ENCODE peak calls at places on chromosome 15, in four cellular contexts. V is H1, E is GM12878, N is HepG2. K is an unnamed sample.

GRCh38 chr15:57133127-57133968 is 214.9 kb downstream of the TCF12 start:
- DNase-seq in V (no peak), E (no peak), N (no peak), K (no peak)

GRCh38 chr15:90994059-90994416 is 297 bp downstream of the PRC1 start:
- DNase-seq in V (no peak), E (no peak), N (no peak), K (no peak)

GRCh38 chr15:70504305-70504951 is 258.9 kb downstream of the UACA start:
- DNase-seq in V (no peak), E (no peak), N (no peak), K (no peak)

GRCh38 chr15:40999190-40999589 is 45.9 kb downstream of the CHAC1 start:
- DNase-seq in V (no peak), E (no peak), N (no peak), K (no peak)

GRCh38 chr15:58555168-58556027 is 123.6 kb downstream of the LIPC start:
- DNase-seq in V (no peak), E (no peak), N (no peak), K (no peak)

GRCh38 chr15:40479024-40479423 is 8.2 kb downstream of the CHST14 start:
- DNase-seq in V (no peak), E (no peak), N (no peak), K (no peak)

GRCh38 chr15:58454950-58455401 is 23.2 kb downstream of the LIPC start:
- DNase-seq in V (no peak), E (no peak), N (peak; percentile 83), K (no peak)

GRCh38 chr15:37485056-37485455 is 384.7 kb upstream of the MEIS2 start:
- DNase-seq in V (no peak), E (no peak), N (no peak), K (no peak)

GRCh38 chr15:90030376-90030775 is 29.3 kb downstream of the ZNF710 start:
- DNase-seq in V (no peak), E (no peak), N (no peak), K (no peak)

GRCh38 chr15:69558138-69558409 is 105.5 kb downstream of the RPLP1 start:
- DNase-seq in V (no peak), E (no peak), N (no peak), K (no peak)

GRCh38 chr15:58568157-58568571 is 136.4 kb downstream of the LIPC start:
- DNase-seq in V (no peak), E (no peak), N (no peak), K (no peak)

GRCh38 chr15:79539426-79539825 is 107.3 kb downstream of the MINAR1 start:
- DNase-seq in V (no peak), E (no peak), N (no peak), K (no peak)

GRCh38 chr15:38860682-38861081 is 296.1 kb upstream of the RASGRP1 start:
- DNase-seq in V (no peak), E (no peak), N (no peak), K (no peak)

GRCh38 chr15:55789066-55789660 is 46.2 kb upstream of the PRTG start:
- DNase-seq in V (no peak), E (no peak), N (no peak), K (no peak)

GRCh38 chr15:72566973-72567372 is 87.5 kb upstream of the GOLGA6B start:
- DNase-seq in V (no peak), E (no peak), N (no peak), K (no peak)

DNA sequence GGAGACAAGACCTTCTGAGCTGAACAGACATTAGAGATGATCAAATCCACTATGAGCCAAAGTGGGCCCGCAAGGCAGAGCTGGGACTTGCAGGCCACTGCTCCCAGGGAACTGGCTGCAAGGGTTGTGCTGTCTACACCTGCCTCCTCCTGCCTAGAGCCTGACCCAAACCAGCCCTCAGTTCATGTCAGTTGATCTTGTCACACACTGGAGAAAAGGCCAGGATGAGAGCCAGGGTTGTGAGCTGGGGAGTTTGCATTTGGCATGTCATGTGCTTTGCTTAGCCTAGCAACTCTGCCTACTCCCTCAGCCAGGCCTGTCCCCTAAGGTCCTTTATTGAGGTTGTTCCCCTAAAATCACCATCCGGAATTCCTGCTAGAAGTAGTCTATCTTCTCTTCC is 67.8 kb downstream of the RAB11A start:
- DNase-seq in V (no peak), E (no peak), N (no peak), K (no peak)
- TF ChIP-seq SUZ12 in V (no peak), E (no peak), N (no peak), K (no peak)

DNA sequence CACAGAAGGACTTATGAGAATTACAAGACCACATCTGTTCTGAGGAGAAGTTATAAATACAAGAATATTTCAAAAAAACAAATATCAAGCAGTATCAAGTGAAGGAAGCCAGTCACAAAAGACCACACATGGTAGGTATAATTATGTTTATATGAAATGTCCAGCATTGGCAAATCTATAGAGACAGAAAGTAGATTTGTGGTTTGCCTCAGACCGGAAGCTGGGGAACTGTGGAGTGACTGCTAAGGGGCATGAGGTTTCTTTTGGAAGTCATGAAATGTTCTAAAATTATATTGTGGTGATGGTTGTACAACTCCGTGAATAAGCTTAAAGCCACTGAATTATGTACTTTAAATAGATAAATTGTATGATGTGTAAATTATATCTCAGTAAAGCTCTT is 136.9 kb downstream of the FRMD5 start:
- DNase-seq in V (no peak), E (no peak), N (no peak), K (no peak)
- H3K9ac ChIP-seq in V (no peak overlapping the region), E (no peak overlapping the region), N (no peak overlapping the region), K (no peak overlapping the region)

GRCh38 chr15:95265419-95265997 is 1034.1 kb downstream of the MCTP2 start:
- DNase-seq in V (no peak), E (no peak), N (no peak), K (no peak)
- TF ChIP-seq YY1 in V (no peak), E (no peak), N (no peak), K (no peak)

GRCh38 chr15:65133550-65134200 is at the start of gene PDCD7:
- DNase-seq in V (peak; percentile 60), E (peak; percentile 77), N (peak; percentile 90), K (peak; percentile 93)

GRCh38 chr15:65130941-65131340 is 2.7 kb downstream of the PDCD7 start:
- DNase-seq in V (no peak), E (no peak), N (no peak), K (no peak)

GRCh38 chr15:65132841-65133549 is 613 bp downstream of the PDCD7 start:
- DNase-seq in V (no peak), E (no peak), N (peak; percentile 12), K (peak; percentile 27)
- TF ChIP-seq SUZ12 in V (no peak), E (no peak), N (no peak), K (no peak)

DNA sequence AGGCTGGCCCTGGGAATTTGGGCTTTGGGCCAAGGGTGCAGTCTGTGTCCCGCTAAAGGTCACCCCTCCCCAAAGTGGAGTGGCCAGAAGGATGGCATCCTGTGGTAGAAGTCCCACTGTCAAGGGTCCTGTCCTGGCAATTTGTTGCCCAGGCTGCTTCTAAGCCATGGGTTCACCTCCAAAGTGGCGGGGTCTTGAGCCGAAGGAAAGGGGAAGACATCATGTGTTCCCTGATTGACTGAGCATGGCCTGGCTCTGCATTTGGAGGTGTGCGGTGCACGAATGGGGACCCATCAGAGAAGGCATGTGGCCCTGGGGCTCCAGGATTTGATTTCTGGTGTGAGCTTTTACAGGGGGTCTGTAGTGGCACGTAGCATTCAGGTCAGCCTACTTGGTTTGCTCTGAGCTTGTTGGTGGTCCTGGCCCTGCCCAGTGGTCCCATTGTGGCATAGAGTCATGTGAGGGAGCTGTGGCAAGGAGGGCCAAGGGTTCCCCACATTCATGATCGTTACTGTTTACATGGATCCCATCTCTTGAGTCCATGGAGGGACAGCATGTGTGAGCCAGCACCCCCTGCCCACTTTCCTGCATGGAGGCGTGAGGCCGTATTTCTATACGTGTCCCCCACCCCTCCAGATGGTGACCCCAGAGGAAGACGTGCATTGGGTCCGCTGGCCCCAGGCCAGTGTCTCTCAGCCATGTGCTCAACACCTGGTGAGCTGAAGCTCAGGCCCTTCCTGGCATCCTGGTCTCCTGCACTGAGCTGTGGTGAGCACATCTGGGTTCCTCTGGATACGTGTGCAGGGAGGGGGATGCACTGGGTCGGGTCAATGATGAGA is 225.1 kb downstream of the SNRPN start:
- DNase-seq in V (no peak), E (no peak), N (no peak), K (no peak)
- H3K9ac ChIP-seq in V (no peak overlapping the region), E (no peak overlapping the region), N (no peak overlapping the region), K (no peak overlapping the region)

DNA sequence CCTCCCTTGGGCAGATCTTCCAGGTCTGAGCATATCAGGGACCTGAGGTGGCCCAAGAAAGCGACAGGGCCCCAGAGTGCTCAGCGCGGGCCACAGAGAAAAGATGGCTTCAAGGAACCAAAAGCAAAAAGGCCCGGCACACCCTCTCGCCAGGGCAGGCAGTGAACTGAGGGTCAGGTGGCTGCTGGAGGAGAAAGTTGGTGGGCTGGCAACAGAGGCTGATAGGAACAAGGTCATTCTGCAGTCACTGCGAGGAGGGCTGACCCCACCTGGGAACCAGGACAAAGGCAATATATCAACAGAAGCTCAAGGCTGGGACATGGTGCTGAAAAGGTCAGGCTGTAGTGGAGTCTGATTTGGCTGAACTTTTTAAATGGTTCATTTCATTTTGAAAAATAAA is 2.8 kb upstream of the ACSBG1 start:
- DNase-seq in V (no peak), E (no peak), N (no peak), K (no peak)
- TF ChIP-seq YY1 in V (no peak), E (no peak), N (no peak), K (no peak)

GRCh38 chr15:95973566-95974256 is 356.8 kb upstream of the NR2F2 start:
- DNase-seq in V (no peak), E (peak; percentile 74), N (no peak), K (no peak)
- TF ChIP-seq SUZ12 in V (no peak), E (no peak), N (no peak), K (no peak)